ENCODE peak calls at places on chromosomes 3 and 15, in six cellular contexts. M is mammary epithelial cell, R is mesenchymal stem cell, Z is astrocyte, X is neuronal stem cell, P is HCT116. H is an unnamed sample.
A peak's percentile ranks its signal among the peaks of the same experiment; 100 is the strongest.

GRCh38 chr3:34011171-34012101 is 213.0 kb downstream of the PDCD6IP start:
- DNase-seq in P (peak; percentile 8), M (no peak), Z (peak; percentile 36), R (peak; percentile 28), X (no peak), H (no peak)

GRCh38 chr3:171038342-171038741 is 11.8 kb upstream of the SLC2A2 start:
- DNase-seq in P (no peak), X (no peak), M (no peak), R (no peak), Z (no peak), H (no peak)

GRCh38 chr3:141049681-141050080 is 1.5 kb upstream of the SPSB4 start:
- DNase-seq in Z (no peak), X (no peak), M (no peak), P (no peak), R (no peak), H (peak; percentile 29)

GRCh38 chr3:12046406-12046805 is 42.2 kb downstream of the SYN2 start:
- DNase-seq in Z (no peak), R (no peak), P (peak; percentile 16), X (no peak), M (no peak), H (no peak)

GRCh38 chr15:31434418-31435255 is 108.0 kb downstream of the KLF13 start:
- DNase-seq in R (peak; percentile 97), Z (peak; percentile 88), M (peak; percentile 53), P (no peak), X (no peak), H (peak; percentile 86)

GRCh38 chr3:136624894-136625815 is 127.0 kb downstream of the STAG1 start:
- DNase-seq in Z (peak; percentile 54), X (peak; percentile 3), R (no peak), M (peak; percentile 27), P (peak; percentile 71), H (no peak)

GRCh38 chr15:66097151-66098018 is 156.2 kb downstream of the MEGF11 start:
- DNase-seq in Z (no peak), R (no peak), P (no peak), X (no peak), M (no peak), H (no peak)

GRCh38 chr3:80017369-80017768 is 249.6 kb upstream of the ROBO1 start:
- DNase-seq in M (no peak), P (no peak), R (no peak), X (no peak), Z (no peak), H (no peak)

GRCh38 chr3:57434041-57434440 is 110.1 kb downstream of the DNAH12 start:
- DNase-seq in R (peak; percentile 36), Z (peak; percentile 15), X (no peak), P (peak; percentile 62), M (peak; percentile 30), H (no peak)

DNA sequence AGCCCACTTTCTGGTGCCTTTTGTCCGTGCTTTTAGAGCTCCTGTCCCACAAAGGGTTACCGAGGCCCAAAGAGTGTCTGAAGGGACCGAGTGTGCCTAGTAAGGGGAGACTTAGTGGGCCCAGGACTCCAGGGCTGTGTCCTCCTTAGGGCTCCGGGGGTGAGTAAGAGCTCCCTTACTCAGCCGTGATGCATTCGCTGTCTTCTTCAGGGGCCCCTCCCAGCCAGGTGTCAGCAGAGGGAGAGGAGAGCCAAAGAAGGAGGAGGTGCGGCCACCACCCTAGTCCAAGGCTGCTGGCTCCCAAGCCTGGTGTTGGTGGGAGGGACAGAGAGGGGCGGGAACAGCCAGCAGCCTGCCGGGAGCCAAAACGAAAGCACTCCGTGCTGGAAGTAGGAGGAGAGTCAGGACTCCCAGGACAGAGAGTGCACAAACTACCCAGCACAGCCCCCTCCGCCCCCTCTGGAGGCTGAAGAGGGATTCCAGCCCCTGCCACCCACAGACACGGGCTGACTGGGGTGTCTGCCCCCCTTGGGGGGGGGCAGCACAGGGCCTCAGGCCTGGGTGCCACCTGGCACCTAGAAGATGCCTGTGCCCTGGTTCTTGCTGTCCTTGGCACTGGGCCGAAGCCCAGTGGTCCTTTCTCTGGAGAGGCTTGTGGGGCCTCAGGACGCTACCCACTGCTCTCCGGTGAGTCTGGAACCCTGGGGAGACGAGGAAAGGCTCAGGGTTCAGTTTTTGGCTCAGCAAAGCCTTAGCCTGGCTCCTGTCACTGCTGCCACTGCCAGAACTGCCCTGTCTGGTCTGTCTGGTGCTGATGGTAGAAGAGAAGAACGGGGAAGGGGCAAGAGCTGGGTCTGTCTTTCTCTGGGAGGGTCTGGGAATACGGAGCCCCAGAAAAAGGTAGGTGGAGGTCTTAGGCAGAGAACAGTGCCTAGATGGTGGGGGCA is at the start of gene IL17RC:
- DNase-seq in M (peak; percentile 98), Z (peak; percentile 75), X (no peak), R (peak; percentile 92), P (peak; percentile 72), H (peak; percentile 63)
- H3K9ac ChIP-seq in M (peak within 1 kb of the TSS; percentile 74), Z (peak within 1 kb of the TSS; percentile 70), X (peak within 1 kb of the TSS; percentile 87), R (peak within 1 kb of the TSS; percentile 91), P (peak within 1 kb of the TSS; percentile 63), H (peak within 1 kb of the TSS; percentile 43)

DNA sequence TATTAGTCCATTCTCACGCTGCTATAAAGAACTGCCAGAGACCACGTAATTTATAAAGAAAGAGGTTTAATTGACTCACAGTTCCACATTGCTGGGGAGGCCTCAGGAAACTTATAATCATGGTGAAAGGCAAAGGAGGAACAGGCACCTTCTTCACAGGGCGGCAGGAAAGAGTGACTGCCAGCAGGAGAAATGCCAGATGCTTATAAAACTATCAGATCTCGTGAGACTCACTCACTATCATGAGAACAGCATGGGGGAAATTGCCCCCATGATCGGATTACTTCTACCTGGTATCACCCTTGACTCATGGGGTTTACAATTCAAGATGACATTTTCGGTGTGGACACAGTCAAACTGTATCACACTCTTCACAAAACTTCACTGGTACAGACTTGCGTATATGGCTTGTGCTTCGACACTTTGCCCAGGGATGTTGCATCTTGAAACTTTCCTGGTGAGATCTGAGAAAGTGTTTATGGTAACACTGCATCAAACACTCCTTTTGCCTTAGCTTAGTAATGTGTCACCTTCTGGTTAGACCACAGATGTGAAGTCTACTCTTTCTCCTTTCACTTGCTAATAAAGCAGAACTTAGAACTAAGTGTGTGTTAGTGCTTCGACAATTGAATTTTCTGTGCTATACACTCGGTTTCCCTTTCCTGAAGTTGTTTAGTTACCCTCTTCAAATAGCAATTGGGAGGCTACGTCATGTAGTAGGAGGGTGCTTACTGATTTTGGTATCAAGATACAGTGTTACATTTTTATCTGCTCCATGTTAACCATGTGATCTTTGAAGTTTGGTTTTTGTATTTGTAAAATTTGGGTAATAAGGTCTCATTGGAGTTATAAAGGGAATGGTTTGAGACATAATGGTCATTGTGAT is 185.7 kb downstream of the LPP start:
- DNase-seq in X (no peak), M (no peak), Z (no peak), P (no peak), R (no peak), H (no peak)
- H3K4me3 ChIP-seq in X (no peak overlapping the region), M (no peak overlapping the region), Z (no peak overlapping the region), P (no peak overlapping the region), R (no peak overlapping the region), H (no peak overlapping the region)

GRCh38 chr15:71096676-71097075 is 18.6 kb upstream of the THSD4 start:
- DNase-seq in Z (peak; percentile 37), R (peak; percentile 14), M (peak; percentile 83), P (no peak), X (no peak), H (no peak)
- H2AFZ ChIP-seq in Z (no peak overlapping the region), R (no peak overlapping the region), M (peak overlapping the region; percentile 53), P (peak overlapping the region; percentile 24), X (peak overlapping the region; percentile 57), H (no peak overlapping the region)

GRCh38 chr3:107599755-107600122 is 77.0 kb downstream of the BBX start:
- DNase-seq in Z (no peak), X (no peak), R (no peak), P (no peak), M (no peak), H (no peak)
- H3K9ac ChIP-seq in Z (peak overlapping the region; percentile 75), X (no peak overlapping the region), R (peak overlapping the region; percentile 91), P (no peak overlapping the region), M (peak overlapping the region; percentile 84), H (peak overlapping the region; percentile 53)